ENCODE peak calls at places on chromosomes 5 and 9, in five cellular contexts. J is mesenchymal stem cell, B is IMR-90, D is neuronal stem cell, Z is H1. T is an unnamed sample.

GRCh38 chr9:135295556-135296300 is 183.9 kb upstream of the PPP1R26 start:
- DNase-seq in J (no peak), Z (no peak), B (no peak), D (no peak), T (peak; percentile 37)

GRCh38 chr5:68460147-68460760 is 244.7 kb downstream of the PIK3R1 start:
- DNase-seq in Z (no peak), B (peak; percentile 70), D (peak; percentile 26), J (peak; percentile 65), T (no peak)

GRCh38 chr5:78506296-78507049 is 142.1 kb downstream of the LHFPL2 start:
- DNase-seq in B (peak; percentile 39), J (peak; percentile 37), Z (no peak), D (no peak), T (no peak)

GRCh38 chr9:129954868-129955550 is 88.0 kb downstream of the FNBP1 start:
- DNase-seq in B (peak; percentile 33), Z (no peak), J (peak; percentile 58), D (no peak), T (no peak)

GRCh38 chr5:32173394-32174010 is 617 bp downstream of the GOLPH3 start:
- DNase-seq in D (no peak), Z (no peak), B (peak; percentile 52), J (peak; percentile 67), T (peak; percentile 70)

GRCh38 chr5:179484201-179484600 is 66.2 kb upstream of the RUFY1 start:
- DNase-seq in D (no peak), B (no peak), Z (no peak), J (no peak), T (no peak)

GRCh38 chr5:171899792-171900191 is 106.6 kb downstream of the FBXW11 start:
- DNase-seq in D (no peak), J (no peak), B (no peak), Z (no peak), T (no peak)

GRCh38 chr9:129617167-129617566 is 3.7 kb downstream of the C9orf50 start:
- DNase-seq in B (peak; percentile 86), D (no peak), J (peak; percentile 85), Z (no peak), T (peak; percentile 72)

GRCh38 chr5:167944121-167944858 is 347.2 kb upstream of the WWC1 start:
- DNase-seq in B (no peak), Z (no peak), J (peak; percentile 77), D (no peak), T (no peak)

GRCh38 chr9:126761274-126761673 is 43.6 kb upstream of the ZBTB43 start:
- DNase-seq in B (no peak), D (no peak), J (no peak), Z (no peak), T (no peak)
- H2BK15ac ChIP-seq in B (no peak overlapping the region), D (no peak overlapping the region), J (no peak overlapping the region), Z (no peak overlapping the region), T (no peak overlapping the region)

GRCh38 chr9:4224181-4224580 is 75.7 kb downstream of the GLIS3 start:
- DNase-seq in B (no peak), Z (no peak), J (no peak), D (no peak), T (no peak)

GRCh38 chr9:4225291-4226119 is 74.4 kb downstream of the GLIS3 start:
- DNase-seq in J (peak; percentile 85), B (peak; percentile 95), Z (no peak), D (no peak), T (no peak)

GRCh38 chr9:4221936-4222335 is 77.9 kb downstream of the GLIS3 start:
- DNase-seq in D (no peak), B (no peak), J (no peak), Z (no peak), T (no peak)

GRCh38 chr9:4222357-4222756 is 77.5 kb downstream of the GLIS3 start:
- DNase-seq in D (no peak), J (peak; percentile 32), Z (no peak), B (no peak), T (no peak)

GRCh38 chr9:4223434-4223833 is 76.4 kb downstream of the GLIS3 start:
- DNase-seq in J (no peak), D (no peak), Z (no peak), B (no peak), T (no peak)
- H4K91ac ChIP-seq in J (no peak overlapping the region), D (no peak overlapping the region), Z (no peak overlapping the region), B (peak overlapping the region; percentile 6), T (no peak overlapping the region)

DNA sequence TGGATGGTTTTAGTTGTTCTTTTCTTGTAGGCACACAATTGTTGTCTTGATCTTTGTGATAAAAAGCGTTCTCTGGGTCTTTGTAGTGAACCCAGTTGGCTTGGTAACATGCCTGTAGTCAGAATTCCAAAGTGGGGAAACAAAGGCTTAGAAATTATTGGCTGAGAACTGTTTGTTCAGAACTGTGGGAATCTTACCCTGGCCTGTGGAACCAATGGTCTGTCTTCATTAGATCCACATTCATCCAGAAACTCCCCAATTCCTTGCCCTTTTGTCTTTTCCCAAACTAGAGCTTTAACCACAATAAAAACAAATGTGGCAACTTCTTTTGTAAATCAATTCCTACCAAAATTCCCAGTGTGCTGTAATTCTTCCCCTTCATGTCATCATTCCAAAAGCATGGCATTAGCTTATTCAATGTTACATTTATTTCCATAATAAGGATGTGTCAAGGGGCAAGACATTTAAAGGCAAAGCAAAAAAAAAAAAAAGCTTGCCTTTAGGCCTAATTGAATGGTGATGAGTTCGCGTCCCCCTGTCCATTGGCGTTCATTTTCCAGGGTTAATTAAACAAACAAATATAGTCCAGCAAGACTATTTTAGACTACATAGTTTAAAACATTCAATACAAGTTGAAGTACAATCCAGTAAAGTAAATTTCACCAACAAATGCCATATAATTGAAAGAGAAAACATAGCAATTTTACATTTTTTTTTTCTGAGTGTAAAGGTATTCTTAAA is 249.8 kb upstream of the ZNF608 start:
- DNase-seq in D (peak; percentile 78), J (peak; percentile 56), B (peak; percentile 47), Z (peak; percentile 39), T (no peak)
- H2BK15ac ChIP-seq in D (no peak overlapping the region), J (no peak overlapping the region), B (peak overlapping the region; percentile 90), Z (no peak overlapping the region), T (no peak overlapping the region)

DNA sequence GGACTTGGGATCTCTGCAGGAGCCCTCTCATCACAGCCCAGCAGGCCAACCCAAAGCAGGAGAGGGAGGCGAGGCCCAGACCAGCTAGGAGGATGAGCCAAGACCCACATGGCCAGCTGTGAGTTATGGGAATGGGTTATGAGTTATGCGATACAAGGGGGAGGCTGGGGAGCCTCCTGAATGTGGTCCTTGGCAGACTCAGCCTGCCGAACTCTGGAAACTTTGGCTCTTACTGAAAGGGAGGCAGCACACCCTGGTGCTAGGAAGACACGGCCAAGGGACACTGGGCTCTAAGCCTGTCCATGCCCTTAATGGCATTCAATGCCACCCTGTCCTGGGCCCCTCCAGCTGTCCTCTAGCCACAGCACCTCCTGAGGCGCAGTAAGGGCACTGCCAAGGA is 7.7 kb upstream of the VAV2 start:
- DNase-seq in J (no peak), D (no peak), Z (no peak), B (no peak), T (no peak)
- H4K91ac ChIP-seq in J (no peak overlapping the region), D (no peak overlapping the region), Z (no peak overlapping the region), B (no peak overlapping the region), T (no peak overlapping the region)

DNA sequence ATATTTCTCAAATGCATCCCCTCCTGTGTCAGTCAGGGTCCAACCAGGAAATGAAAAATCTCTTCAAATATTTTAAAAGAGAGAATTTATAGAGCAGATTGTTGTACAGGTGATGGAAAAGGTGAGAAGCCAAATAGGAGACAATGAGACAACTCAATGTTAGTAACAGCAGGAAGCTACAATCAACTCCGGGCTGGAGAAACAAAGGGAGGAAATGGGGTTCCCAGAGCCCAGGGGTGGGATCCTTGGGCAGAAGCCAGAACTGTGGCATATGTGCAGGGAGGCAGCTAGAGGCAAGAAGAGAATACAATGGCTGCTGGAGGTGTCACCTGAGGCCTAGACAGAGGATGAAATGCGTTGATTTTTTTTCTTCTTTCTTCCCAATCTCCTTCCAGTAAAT is 361.8 kb upstream of the ACTBL2 start:
- DNase-seq in D (no peak), B (no peak), Z (no peak), J (no peak), T (no peak)
- H2BK15ac ChIP-seq in D (no peak overlapping the region), B (no peak overlapping the region), Z (no peak overlapping the region), J (no peak overlapping the region), T (no peak overlapping the region)

DNA sequence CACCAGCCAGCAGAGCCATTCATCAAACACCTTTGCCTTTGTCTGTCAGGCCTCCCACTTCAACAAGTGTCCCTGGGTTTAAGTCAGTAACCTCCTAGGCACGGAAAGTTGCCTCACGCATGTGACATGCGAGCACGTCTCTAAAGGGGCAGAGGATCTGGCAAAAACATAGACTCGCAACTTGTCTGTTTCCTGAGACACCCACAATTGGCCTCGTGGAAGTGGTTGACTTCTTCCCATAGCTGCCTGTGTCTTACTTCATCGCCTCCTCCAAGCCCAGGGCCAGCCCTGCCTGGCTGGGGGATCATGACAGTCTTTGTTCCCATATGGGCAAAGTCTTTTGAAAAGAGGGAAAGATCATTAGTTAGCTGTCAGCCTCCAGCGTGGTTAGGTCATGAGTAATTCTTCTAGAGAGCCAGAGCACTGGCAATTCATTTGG is 35.5 kb upstream of the GLRX start:
- DNase-seq in Z (no peak), J (peak; percentile 97), B (peak; percentile 93), D (no peak), T (no peak)
- H4K91ac ChIP-seq in Z (no peak overlapping the region), J (peak overlapping the region; percentile 95), B (peak overlapping the region; percentile 99), D (no peak overlapping the region), T (no peak overlapping the region)